ENCODE peak calls at places on chromosomes 4 and X, in four cellular contexts. One of them, this sample, is unnamed.

GRCh38 chrX:136880003-136880451 is 498 bp downstream of the RBMX start:
- DNase-seq in iris pigment epithelial cell: peak
- DNase-seq in hippocampal formation: no peak
- DNase-seq in stimulated activated CD4-positive, alpha-beta T cell treated with anti-CD3 and anti-CD28 coated beads, Interleukin-12 subunit alpha, Interleukin-12 subunit beta, amount 100 ng/mL, for 4 hours: peak
- DNase-seq in this sample: no peak

GRCh38 chrX:103847174-103847870 is 15.3 kb upstream of the RAB9B start:
- DNase-seq in iris pigment epithelial cell: peak
- DNase-seq in hippocampal formation: no peak
- DNase-seq in stimulated activated CD4-positive, alpha-beta T cell treated with anti-CD3 and anti-CD28 coated beads, Interleukin-12 subunit alpha, Interleukin-12 subunit beta, amount 100 ng/mL, for 4 hours: no peak
- DNase-seq in this sample: peak

GRCh38 chr4:104381729-104382128 is 113.0 kb downstream of the CXXC4 start:
- DNase-seq in iris pigment epithelial cell: no peak
- DNase-seq in hippocampal formation: no peak
- DNase-seq in stimulated activated CD4-positive, alpha-beta T cell treated with anti-CD3 and anti-CD28 coated beads, Interleukin-12 subunit alpha, Interleukin-12 subunit beta, amount 100 ng/mL, for 4 hours: no peak
- DNase-seq in this sample: no peak

GRCh38 chrX:129606918-129607317 is 47.8 kb downstream of the APLN start:
- DNase-seq in iris pigment epithelial cell: peak
- DNase-seq in hippocampal formation: peak
- DNase-seq in stimulated activated CD4-positive, alpha-beta T cell treated with anti-CD3 and anti-CD28 coated beads, Interleukin-12 subunit alpha, Interleukin-12 subunit beta, amount 100 ng/mL, for 4 hours: peak
- DNase-seq in this sample: no peak

GRCh38 chr4:87543835-87544461 is 14.8 kb upstream of the SPARCL1 start:
- DNase-seq in iris pigment epithelial cell: peak
- DNase-seq in hippocampal formation: peak
- DNase-seq in stimulated activated CD4-positive, alpha-beta T cell treated with anti-CD3 and anti-CD28 coated beads, Interleukin-12 subunit alpha, Interleukin-12 subunit beta, amount 100 ng/mL, for 4 hours: no peak
- DNase-seq in this sample: peak

GRCh38 chrX:49155243-49155899 is 7.2 kb upstream of the MAGIX start:
- DNase-seq in iris pigment epithelial cell: peak
- DNase-seq in hippocampal formation: no peak
- DNase-seq in stimulated activated CD4-positive, alpha-beta T cell treated with anti-CD3 and anti-CD28 coated beads, Interleukin-12 subunit alpha, Interleukin-12 subunit beta, amount 100 ng/mL, for 4 hours: no peak
- DNase-seq in this sample: peak

GRCh38 chrX:29487214-29487613 is 728.1 kb upstream of the MAGEB2 start:
- DNase-seq in iris pigment epithelial cell: peak
- DNase-seq in hippocampal formation: no peak
- DNase-seq in stimulated activated CD4-positive, alpha-beta T cell treated with anti-CD3 and anti-CD28 coated beads, Interleukin-12 subunit alpha, Interleukin-12 subunit beta, amount 100 ng/mL, for 4 hours: no peak
- DNase-seq in this sample: peak

GRCh38 chrX:24774650-24775049 is 80.9 kb downstream of the POLA1 start:
- DNase-seq in iris pigment epithelial cell: peak
- DNase-seq in hippocampal formation: no peak
- DNase-seq in stimulated activated CD4-positive, alpha-beta T cell treated with anti-CD3 and anti-CD28 coated beads, Interleukin-12 subunit alpha, Interleukin-12 subunit beta, amount 100 ng/mL, for 4 hours: no peak
- DNase-seq in this sample: no peak

GRCh38 chrX:38192007-38192625 is 28.6 kb downstream of the SRPX start:
- DNase-seq in iris pigment epithelial cell: no peak
- DNase-seq in hippocampal formation: no peak
- DNase-seq in stimulated activated CD4-positive, alpha-beta T cell treated with anti-CD3 and anti-CD28 coated beads, Interleukin-12 subunit alpha, Interleukin-12 subunit beta, amount 100 ng/mL, for 4 hours: no peak
- DNase-seq in this sample: no peak

GRCh38 chr4:92387459-92388069 is 83.8 kb downstream of the GRID2 start:
- DNase-seq in iris pigment epithelial cell: peak
- DNase-seq in hippocampal formation: peak
- DNase-seq in stimulated activated CD4-positive, alpha-beta T cell treated with anti-CD3 and anti-CD28 coated beads, Interleukin-12 subunit alpha, Interleukin-12 subunit beta, amount 100 ng/mL, for 4 hours: no peak
- DNase-seq in this sample: peak

GRCh38 chrX:41481264-41482109 is 34.3 kb downstream of the NYX start:
- DNase-seq in iris pigment epithelial cell: no peak
- DNase-seq in hippocampal formation: no peak
- DNase-seq in stimulated activated CD4-positive, alpha-beta T cell treated with anti-CD3 and anti-CD28 coated beads, Interleukin-12 subunit alpha, Interleukin-12 subunit beta, amount 100 ng/mL, for 4 hours: no peak
- DNase-seq in this sample: no peak

GRCh38 chr4:24372915-24373314 is 211.4 kb downstream of the DHX15 start:
- DNase-seq in iris pigment epithelial cell: no peak
- DNase-seq in hippocampal formation: no peak
- DNase-seq in stimulated activated CD4-positive, alpha-beta T cell treated with anti-CD3 and anti-CD28 coated beads, Interleukin-12 subunit alpha, Interleukin-12 subunit beta, amount 100 ng/mL, for 4 hours: no peak
- DNase-seq in this sample: no peak

GRCh38 chr4:137861682-137862081 is 329.4 kb upstream of the PCDH18 start:
- DNase-seq in iris pigment epithelial cell: peak
- DNase-seq in hippocampal formation: no peak
- DNase-seq in stimulated activated CD4-positive, alpha-beta T cell treated with anti-CD3 and anti-CD28 coated beads, Interleukin-12 subunit alpha, Interleukin-12 subunit beta, amount 100 ng/mL, for 4 hours: no peak
- DNase-seq in this sample: no peak

GRCh38 chr4:48901196-48901595 is 5.4 kb downstream of the OCIAD2 start:
- DNase-seq in iris pigment epithelial cell: no peak
- DNase-seq in hippocampal formation: no peak
- DNase-seq in stimulated activated CD4-positive, alpha-beta T cell treated with anti-CD3 and anti-CD28 coated beads, Interleukin-12 subunit alpha, Interleukin-12 subunit beta, amount 100 ng/mL, for 4 hours: no peak
- DNase-seq in this sample: no peak

GRCh38 chr4:47349323-47349722 is 114.2 kb downstream of the COMMD8 start:
- DNase-seq in iris pigment epithelial cell: peak
- DNase-seq in hippocampal formation: no peak
- DNase-seq in stimulated activated CD4-positive, alpha-beta T cell treated with anti-CD3 and anti-CD28 coated beads, Interleukin-12 subunit alpha, Interleukin-12 subunit beta, amount 100 ng/mL, for 4 hours: no peak
- DNase-seq in this sample: peak

GRCh38 chr4:41215155-41215554 is 813 bp upstream of the APBB2 start:
- DNase-seq in iris pigment epithelial cell: no peak
- DNase-seq in hippocampal formation: no peak
- DNase-seq in stimulated activated CD4-positive, alpha-beta T cell treated with anti-CD3 and anti-CD28 coated beads, Interleukin-12 subunit alpha, Interleukin-12 subunit beta, amount 100 ng/mL, for 4 hours: no peak
- DNase-seq in this sample: no peak

GRCh38 chrX:11702420-11702819 is 36.7 kb upstream of the ARHGAP6 start:
- DNase-seq in iris pigment epithelial cell: no peak
- DNase-seq in hippocampal formation: no peak
- DNase-seq in stimulated activated CD4-positive, alpha-beta T cell treated with anti-CD3 and anti-CD28 coated beads, Interleukin-12 subunit alpha, Interleukin-12 subunit beta, amount 100 ng/mL, for 4 hours: no peak
- DNase-seq in this sample: no peak

GRCh38 chr4:154004450-154004849 is 215.6 kb upstream of the SFRP2 start:
- DNase-seq in iris pigment epithelial cell: no peak
- DNase-seq in hippocampal formation: no peak
- DNase-seq in stimulated activated CD4-positive, alpha-beta T cell treated with anti-CD3 and anti-CD28 coated beads, Interleukin-12 subunit alpha, Interleukin-12 subunit beta, amount 100 ng/mL, for 4 hours: no peak
- DNase-seq in this sample: no peak

GRCh38 chr4:153151535-153152452 is 52.4 kb upstream of the TRIM2 start:
- DNase-seq in iris pigment epithelial cell: peak
- DNase-seq in hippocampal formation: peak
- DNase-seq in stimulated activated CD4-positive, alpha-beta T cell treated with anti-CD3 and anti-CD28 coated beads, Interleukin-12 subunit alpha, Interleukin-12 subunit beta, amount 100 ng/mL, for 4 hours: peak
- DNase-seq in this sample: peak

GRCh38 chrX:16042980-16043379 is 80.4 kb upstream of the GRPR start:
- DNase-seq in iris pigment epithelial cell: no peak
- DNase-seq in hippocampal formation: no peak
- DNase-seq in stimulated activated CD4-positive, alpha-beta T cell treated with anti-CD3 and anti-CD28 coated beads, Interleukin-12 subunit alpha, Interleukin-12 subunit beta, amount 100 ng/mL, for 4 hours: no peak
- DNase-seq in this sample: no peak

GRCh38 chr4:162977788-162978187 is 188.9 kb downstream of the NAF1 start:
- DNase-seq in iris pigment epithelial cell: no peak
- DNase-seq in hippocampal formation: no peak
- DNase-seq in stimulated activated CD4-positive, alpha-beta T cell treated with anti-CD3 and anti-CD28 coated beads, Interleukin-12 subunit alpha, Interleukin-12 subunit beta, amount 100 ng/mL, for 4 hours: no peak
- DNase-seq in this sample: no peak

GRCh38 chr4:176034936-176035335 is 30.7 kb upstream of the WDR17 start:
- DNase-seq in iris pigment epithelial cell: peak
- DNase-seq in hippocampal formation: no peak
- DNase-seq in stimulated activated CD4-positive, alpha-beta T cell treated with anti-CD3 and anti-CD28 coated beads, Interleukin-12 subunit alpha, Interleukin-12 subunit beta, amount 100 ng/mL, for 4 hours: no peak
- DNase-seq in this sample: peak

GRCh38 chrX:110408949-110409588 is 50.4 kb downstream of the RTL9 start:
- DNase-seq in iris pigment epithelial cell: peak
- DNase-seq in hippocampal formation: no peak
- DNase-seq in stimulated activated CD4-positive, alpha-beta T cell treated with anti-CD3 and anti-CD28 coated beads, Interleukin-12 subunit alpha, Interleukin-12 subunit beta, amount 100 ng/mL, for 4 hours: no peak
- DNase-seq in this sample: no peak

GRCh38 chrX:149830192-149830873 is 48.6 kb downstream of the MAGEA9 start:
- DNase-seq in iris pigment epithelial cell: peak
- DNase-seq in hippocampal formation: no peak
- DNase-seq in stimulated activated CD4-positive, alpha-beta T cell treated with anti-CD3 and anti-CD28 coated beads, Interleukin-12 subunit alpha, Interleukin-12 subunit beta, amount 100 ng/mL, for 4 hours: no peak
- DNase-seq in this sample: peak

GRCh38 chrX:964831-965416 is 247.5 kb downstream of the CRLF2 start:
- DNase-seq in iris pigment epithelial cell: no peak
- DNase-seq in hippocampal formation: no peak
- DNase-seq in stimulated activated CD4-positive, alpha-beta T cell treated with anti-CD3 and anti-CD28 coated beads, Interleukin-12 subunit alpha, Interleukin-12 subunit beta, amount 100 ng/mL, for 4 hours: no peak
- DNase-seq in this sample: no peak

GRCh38 chr4:10619220-10619619 is 65.3 kb downstream of the CLNK start:
- DNase-seq in iris pigment epithelial cell: peak
- DNase-seq in hippocampal formation: no peak
- DNase-seq in stimulated activated CD4-positive, alpha-beta T cell treated with anti-CD3 and anti-CD28 coated beads, Interleukin-12 subunit alpha, Interleukin-12 subunit beta, amount 100 ng/mL, for 4 hours: no peak
- DNase-seq in this sample: peak

GRCh38 chr4:73068496-73069337 is 799 bp downstream of the COX18 start:
- DNase-seq in iris pigment epithelial cell: peak
- DNase-seq in hippocampal formation: no peak
- DNase-seq in stimulated activated CD4-positive, alpha-beta T cell treated with anti-CD3 and anti-CD28 coated beads, Interleukin-12 subunit alpha, Interleukin-12 subunit beta, amount 100 ng/mL, for 4 hours: no peak
- DNase-seq in this sample: peak

GRCh38 chrX:38175140-38175539 is 45.5 kb downstream of the SRPX start:
- DNase-seq in iris pigment epithelial cell: peak
- DNase-seq in hippocampal formation: no peak
- DNase-seq in stimulated activated CD4-positive, alpha-beta T cell treated with anti-CD3 and anti-CD28 coated beads, Interleukin-12 subunit alpha, Interleukin-12 subunit beta, amount 100 ng/mL, for 4 hours: no peak
- DNase-seq in this sample: peak

GRCh38 chr4:126216611-126217010 is 901.9 kb downstream of the FAT4 start:
- DNase-seq in iris pigment epithelial cell: no peak
- DNase-seq in hippocampal formation: no peak
- DNase-seq in stimulated activated CD4-positive, alpha-beta T cell treated with anti-CD3 and anti-CD28 coated beads, Interleukin-12 subunit alpha, Interleukin-12 subunit beta, amount 100 ng/mL, for 4 hours: no peak
- DNase-seq in this sample: no peak

This sample was measured in astrocyte.